ENCODE peak calls at places on chromosomes 1 and 21, in five cellular contexts. Q is stimulated activated CD8-positive, alpha-beta memory T cell treated with anti-CD3 and anti-CD28 coated beads, Interleukin-7, amount 100 ng/mL, for 1 hour; K is HFF-Myc; N is substantia nigra; B is EL. J is an unnamed sample.
A peak's percentile ranks its signal among the peaks of the same experiment; 100 is the strongest.

GRCh38 chr1:28123461-28123961 is 35.1 kb upstream of the EYA3 start:
- DNase-seq in Q (no peak), K (no peak), N (no peak), B (peak; percentile 84), J (no peak)

GRCh38 chr1:27143408-27143807 is 11.5 kb downstream of the SLC9A1 start:
- DNase-seq in Q (no peak), K (no peak), N (no peak), B (no peak), J (no peak)

GRCh38 chr21:29342394-29342957 is 43.8 kb downstream of the BACH1 start:
- DNase-seq in Q (no peak), K (peak; percentile 72), N (no peak), B (peak; percentile 96), J (no peak)

GRCh38 chr1:63601061-63601460 is 7.8 kb downstream of the PGM1 start:
- DNase-seq in Q (no peak), K (no peak), N (no peak), B (no peak), J (no peak)

GRCh38 chr1:23461050-23461449 is 22.9 kb downstream of the ASAP3 start:
- DNase-seq in Q (no peak), K (no peak), N (no peak), B (no peak), J (no peak)

GRCh38 chr21:30979054-30979453 is 59.2 kb downstream of the KRTAP19-8 start:
- DNase-seq in Q (no peak), K (no peak), N (no peak), B (no peak), J (no peak)

GRCh38 chr1:24702511-24703293 is 42.5 kb upstream of the CLIC4 start:
- DNase-seq in Q (no peak), K (no peak), N (no peak), B (peak; percentile 61), J (no peak)

GRCh38 chr1:248670003-248670402 is 14.7 kb upstream of the OR2T27 start:
- DNase-seq in Q (no peak), K (no peak), N (no peak), B (no peak), J (no peak)

GRCh38 chr1:8263806-8264205 is 54.1 kb upstream of the SLC45A1 start:
- DNase-seq in Q (no peak), K (no peak), N (no peak), B (no peak), J (no peak)

GRCh38 chr1:151893176-151893924 is 16.0 kb downstream of the THEM4 start:
- DNase-seq in Q (no peak), K (no peak), N (no peak), B (peak; percentile 31), J (no peak)

GRCh38 chr1:173300249-173301044 is 93.3 kb upstream of the TNFSF4 start:
- DNase-seq in Q (no peak), K (no peak), N (no peak), B (peak; percentile 7), J (no peak)

GRCh38 chr1:176864211-176864610 is 300.3 kb downstream of the ASTN1 start:
- DNase-seq in Q (no peak), K (no peak), N (no peak), B (no peak), J (no peak)

GRCh38 chr1:27098447-27099153 is 56.3 kb downstream of the SLC9A1 start:
- DNase-seq in Q (no peak), K (no peak), N (no peak), B (no peak), J (no peak)

GRCh38 chr1:28070725-28071593 is 17.5 kb downstream of the EYA3 start:
- DNase-seq in Q (no peak), K (no peak), N (no peak), B (no peak), J (no peak)

GRCh38 chr21:45599146-45599581 is 44.4 kb upstream of the PCBP3 start:
- DNase-seq in Q (no peak), K (no peak), N (no peak), B (no peak), J (no peak)

GRCh38 chr1:236502972-236503639 is 20.7 kb upstream of the LGALS8 start:
- DNase-seq in Q (no peak), K (peak; percentile 33), N (no peak), B (peak; percentile 87), J (no peak)

GRCh38 chr1:31374511-31375196 is 1.8 kb upstream of the FABP3 start:
- DNase-seq in Q (no peak), K (no peak), N (peak; percentile 42), B (peak; percentile 50), J (no peak)

GRCh38 chr1:170670751-170671628 is 7.1 kb downstream of the PRRX1 start:
- DNase-seq in Q (no peak), K (no peak), N (peak; percentile 55), B (no peak), J (no peak)

GRCh38 chr1:174044418-174045222 is 22.5 kb upstream of the RC3H1 start:
- DNase-seq in Q (no peak), K (no peak), N (no peak), B (no peak), J (no peak)

GRCh38 chr1:109112652-109113285 is 1.1 kb upstream of the ELAPOR1 start:
- DNase-seq in Q (peak; percentile 77), K (peak; percentile 68), N (peak; percentile 92), B (peak; percentile 88), J (peak; percentile 51)

GRCh38 chr1:93938461-93939145 is 29.4 kb upstream of the GCLM start:
- DNase-seq in Q (no peak), K (no peak), N (no peak), B (no peak), J (no peak)

J was measured in KG1.